ENCODE peak calls at places on chromosomes 3 and 15, in four cellular contexts. J is right lobe of liver, C is nephron progenitor cell, G is progenitor cell of endocrine pancreas. Y is an unnamed sample.

GRCh38 chr15:66879511-66879910 is 177.5 kb downstream of the SMAD6 start:
- DNase-seq in J (peak), G (no peak), C (no peak), Y (no peak)

GRCh38 chr3:149026718-149027117 is 35.4 kb downstream of the GYG1 start:
- DNase-seq in C (no peak), G (no peak), J (no peak), Y (no peak)

GRCh38 chr3:144900366-144900765 is 928.7 kb downstream of the DIPK2A start:
- DNase-seq in J (no peak), C (no peak), G (no peak), Y (no peak)

GRCh38 chr3:162540421-162540820 is 1043.8 kb downstream of the OTOL1 start:
- DNase-seq in J (no peak), C (no peak), G (no peak), Y (no peak)

GRCh38 chr3:111961461-111962269 is 17.2 kb upstream of the ABHD10 start:
- DNase-seq in G (no peak), C (no peak), J (no peak), Y (no peak)

GRCh38 chr3:105688821-105689220 is 180.0 kb downstream of the CBLB start:
- DNase-seq in J (no peak), C (no peak), G (no peak), Y (no peak)

GRCh38 chr3:133535971-133536634 is 37.4 kb upstream of the CDV3 start:
- DNase-seq in J (peak), C (no peak), G (no peak), Y (no peak)

GRCh38 chr3:37053753-37054152 is 60.4 kb downstream of the MLH1 start:
- DNase-seq in J (no peak), G (no peak), C (no peak), Y (no peak)

GRCh38 chr3:152071924-152072323 is 196.8 kb upstream of the MBNL1 start:
- DNase-seq in J (no peak), C (no peak), G (no peak), Y (no peak)

GRCh38 chr3:157871838-157872497 is 234.3 kb downstream of the SHOX2 start:
- DNase-seq in C (no peak), J (no peak), G (no peak), Y (no peak)

DNA sequence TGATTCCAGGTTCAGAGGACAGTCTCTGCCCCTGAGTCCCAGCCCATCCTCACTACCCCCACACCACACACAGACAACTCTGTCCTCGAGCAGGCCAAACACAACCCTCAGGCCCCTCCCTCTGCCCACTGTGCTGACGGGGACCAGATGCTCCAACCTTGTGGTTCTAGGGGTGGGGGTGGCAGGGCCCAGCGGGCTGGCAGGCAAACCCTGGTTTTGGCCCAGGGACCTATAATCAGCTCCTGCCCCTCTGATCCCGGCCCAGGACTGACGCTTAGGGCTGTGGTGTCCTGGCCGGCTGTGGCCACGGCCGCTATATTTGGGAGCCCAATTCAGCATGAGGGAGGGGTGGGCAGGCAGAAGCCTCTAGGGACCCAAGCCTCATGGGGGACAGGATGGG is 5.1 kb upstream of the MYL3 start:
- DNase-seq in C (no peak), G (no peak), J (no peak), Y (no peak)
- TF ChIP-seq CTCF in C (no peak), G (no peak), J (no peak), Y (no peak)

GRCh38 chr3:138114988-138115971 is at the start of gene DZIP1L:
- DNase-seq in J (peak), C (peak), G (peak), Y (no peak)

GRCh38 chr3:138113309-138113708 is 2.1 kb downstream of the DZIP1L start:
- DNase-seq in J (no peak), G (no peak), C (no peak), Y (no peak)

GRCh38 chr3:138118863-138119766 is 3.7 kb upstream of the DZIP1L start:
- DNase-seq in C (peak), G (peak), J (peak), Y (peak)

GRCh38 chr3:138112362-138112761 is 3.0 kb downstream of the DZIP1L start:
- DNase-seq in G (no peak), J (no peak), C (no peak), Y (no peak)

GRCh38 chr3:138114431-138114918 is 933 bp downstream of the DZIP1L start:
- DNase-seq in J (no peak), G (no peak), C (peak), Y (no peak)
- TF ChIP-seq CTCF in J (no peak), G (no peak), C (no peak), Y (no peak)

GRCh38 chr3:71103430-71103881 is 480.1 kb downstream of the FOXP1 start:
- DNase-seq in G (no peak), C (no peak), J (peak), Y (no peak)

GRCh38 chr3:71102111-71103039 is 481.2 kb downstream of the FOXP1 start:
- DNase-seq in C (no peak), J (no peak), G (no peak), Y (no peak)

GRCh38 chr3:71101581-71101980 is 481.9 kb downstream of the FOXP1 start:
- DNase-seq in C (no peak), G (no peak), J (no peak), Y (no peak)

GRCh38 chr3:71099997-71100719 is 483.4 kb downstream of the FOXP1 start:
- DNase-seq in C (no peak), G (no peak), J (no peak), Y (no peak)

DNA sequence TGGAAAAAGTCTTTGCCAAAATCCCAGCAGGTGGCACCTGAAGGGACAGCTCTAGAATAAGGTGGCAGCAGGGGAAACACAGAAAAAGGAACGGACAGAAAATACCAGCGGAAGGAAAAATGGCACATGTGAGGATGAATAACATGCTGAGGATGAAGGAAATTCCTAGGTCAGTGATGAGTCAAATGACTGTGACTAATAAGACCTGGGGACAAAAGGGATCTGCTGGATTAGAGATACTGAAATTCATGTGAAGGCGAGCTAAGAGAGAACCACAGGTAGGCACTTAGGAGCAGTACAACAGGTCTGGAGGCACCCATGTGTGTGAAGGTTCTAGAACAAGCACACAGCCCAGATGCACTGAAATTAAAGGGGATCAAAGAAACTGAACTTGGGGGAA is 482.5 kb downstream of the FOXP1 start:
- DNase-seq in C (no peak), J (no peak), G (no peak), Y (no peak)
- TF ChIP-seq CTCF in C (no peak), J (no peak), G (no peak), Y (no peak)

DNA sequence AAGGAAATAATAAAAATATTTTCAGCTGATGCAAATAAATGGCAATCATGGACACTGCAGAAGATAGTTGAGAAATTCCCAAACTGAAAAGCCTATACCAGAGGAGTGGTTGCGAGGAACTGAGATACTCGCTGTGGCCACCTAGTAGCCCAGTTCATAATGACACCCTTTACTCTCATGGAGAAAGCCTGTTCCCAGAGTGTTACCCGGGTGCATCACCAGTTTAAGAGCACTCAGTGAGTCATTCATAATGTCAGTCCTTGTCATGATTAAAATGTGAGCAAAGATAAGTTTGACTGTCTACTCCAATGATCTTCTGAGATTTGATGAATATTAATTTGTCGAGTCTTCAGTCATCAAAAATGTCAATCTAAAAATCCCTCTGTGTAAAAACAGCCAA is 138.4 kb upstream of the LRRC3B start:
- DNase-seq in G (peak), J (no peak), C (no peak), Y (no peak)
- TF ChIP-seq CTCF in G (peak), J (no peak), C (peak), Y (no peak)

DNA sequence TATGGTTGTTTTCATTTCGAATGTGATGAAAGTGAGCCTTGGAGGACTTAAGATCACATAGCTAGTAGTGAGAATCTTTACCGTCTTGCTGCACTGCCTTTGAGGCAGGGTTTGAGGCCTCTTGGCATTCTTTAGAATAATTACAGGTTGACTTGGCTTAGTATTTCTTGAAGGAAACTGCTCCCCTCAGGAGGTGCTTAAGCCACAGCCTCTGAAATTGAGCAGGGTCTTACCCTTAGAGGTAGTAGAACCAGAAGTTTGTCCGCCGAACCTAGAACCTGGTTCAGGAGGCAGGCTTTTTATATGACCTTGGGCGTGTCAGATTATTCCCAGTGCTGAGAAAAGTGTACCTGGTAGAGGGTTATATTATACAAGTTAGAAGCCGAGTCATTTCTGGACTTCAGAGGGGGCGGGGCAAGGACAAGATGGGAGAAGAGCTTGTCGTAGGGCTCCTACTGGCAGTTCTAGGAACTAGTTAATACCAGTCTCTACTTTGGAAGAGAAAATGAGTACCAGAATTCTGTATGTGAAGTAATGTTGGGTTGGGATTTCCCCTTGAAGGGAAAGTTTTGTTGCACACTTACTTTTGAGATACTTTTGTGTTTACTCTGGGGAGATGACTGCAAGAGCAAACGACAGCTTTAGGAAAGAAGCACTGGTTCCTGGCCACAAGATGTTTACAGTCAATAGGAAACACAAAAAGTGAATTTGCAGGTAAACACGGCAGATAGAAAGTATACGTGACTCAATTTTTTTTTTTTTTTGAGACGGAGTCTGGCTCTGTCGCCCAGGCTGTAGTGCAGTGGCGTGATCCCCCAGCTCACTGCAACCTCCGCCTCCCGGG is 1.3 kb downstream of the TFG start:
- DNase-seq in G (no peak), C (peak), J (no peak), Y (no peak)
- TF ChIP-seq CTCF in G (no peak), C (peak), J (no peak), Y (no peak)

GRCh38 chr3:12142476-12142875 is 16.2 kb downstream of the TIMP4 start:
- DNase-seq in C (no peak), J (no peak), G (no peak), Y (no peak)

GRCh38 chr3:12138044-12138443 is 20.7 kb downstream of the TIMP4 start:
- DNase-seq in G (no peak), C (peak), J (peak), Y (no peak)

GRCh38 chr3:12136371-12136770 is 22.3 kb downstream of the TIMP4 start:
- DNase-seq in C (no peak), J (no peak), G (no peak), Y (no peak)

GRCh38 chr3:12141350-12141749 is 17.4 kb downstream of the TIMP4 start:
- DNase-seq in G (no peak), C (no peak), J (no peak), Y (no peak)

DNA sequence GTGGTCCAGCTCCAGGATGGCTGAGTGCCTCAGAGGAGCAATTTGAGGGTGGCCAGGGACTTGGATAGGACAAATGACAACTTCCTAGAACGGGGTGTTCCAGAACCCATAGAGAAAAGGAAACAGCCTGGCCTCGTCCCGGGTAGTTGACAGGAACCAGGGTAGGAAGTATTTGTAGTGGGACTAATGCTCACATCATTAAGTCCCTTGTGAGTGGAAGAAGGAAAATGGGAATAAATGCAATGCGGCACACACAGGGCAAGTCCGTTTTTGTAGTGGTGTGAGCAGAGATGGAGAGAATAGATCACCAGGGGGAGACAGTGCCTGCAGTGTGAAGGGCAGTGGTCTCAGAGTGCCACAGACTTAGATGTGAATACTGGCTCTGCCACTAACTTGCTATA is 19.6 kb downstream of the TIMP4 start:
- DNase-seq in J (no peak), G (no peak), C (peak), Y (no peak)
- TF ChIP-seq CTCF in J (peak), G (peak), C (peak), Y (no peak)

DNA sequence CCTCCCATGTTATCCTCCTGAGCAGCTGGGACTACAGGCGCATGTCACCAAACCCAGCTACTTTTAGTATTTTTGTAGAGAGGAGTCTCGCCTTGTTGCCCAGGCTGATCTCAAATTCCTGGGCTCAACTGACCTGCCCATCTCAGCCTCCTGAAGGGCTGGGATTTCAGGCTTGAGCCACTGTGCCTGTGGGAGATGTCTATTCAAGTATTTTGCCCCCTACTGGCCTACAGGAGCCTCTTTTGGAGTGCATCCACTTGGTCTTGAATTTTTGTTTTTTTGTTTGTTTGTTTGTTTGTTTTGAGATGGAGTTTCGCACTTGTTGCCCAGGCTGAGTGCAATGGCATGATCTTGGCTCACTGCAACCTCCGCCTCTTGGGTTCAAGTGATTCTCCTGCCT is 3.2 kb upstream of the DHX30 start:
- DNase-seq in C (no peak), J (no peak), G (no peak), Y (no peak)
- TF ChIP-seq CTCF in C (no peak), J (peak), G (peak), Y (peak)

GRCh38 chr15:74789171-74789627 is 7.3 kb downstream of the CSK start:
- DNase-seq in C (no peak), G (no peak), J (peak), Y (no peak)
- TF ChIP-seq CTCF in C (no peak), G (no peak), J (no peak), Y (no peak)

DNA sequence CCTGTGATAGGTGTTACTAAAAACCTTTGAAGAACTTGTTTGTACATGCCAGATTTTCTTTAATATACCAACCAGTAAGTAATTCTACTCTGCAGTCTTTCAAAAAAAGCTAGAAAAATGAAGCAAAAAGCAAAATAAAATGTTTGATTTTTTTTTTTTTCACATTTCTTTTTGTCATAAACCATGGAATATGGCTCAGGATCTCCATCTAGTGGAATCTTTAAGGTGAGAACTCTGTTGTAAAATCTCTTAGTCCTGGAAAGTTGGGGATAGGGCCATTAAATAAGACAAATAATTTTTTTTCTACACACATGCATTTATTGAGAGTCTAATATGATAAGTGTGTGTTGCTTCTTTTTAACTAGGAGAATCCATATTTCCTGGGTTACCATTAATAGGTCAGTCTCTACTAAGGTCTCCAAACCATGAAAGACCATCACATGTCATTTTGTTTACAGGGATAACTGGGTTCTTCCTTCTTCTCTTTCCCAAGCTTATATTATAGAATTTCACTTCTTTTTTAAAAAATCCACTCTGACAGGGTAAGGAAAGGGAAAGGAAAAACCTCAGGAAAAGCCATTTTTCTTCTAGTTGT is 84.6 kb downstream of the SLC9A9 start:
- DNase-seq in G (no peak), J (no peak), C (no peak), Y (no peak)
- TF ChIP-seq CTCF in G (peak), J (peak), C (peak), Y (peak)

Y was measured in CD4-positive, alpha-beta T cell.